ENCODE peak calls at places on chromosomes 7 and 10, in four cellular contexts. C, U, H and R are unnamed samples.

GRCh38 chr7:55100962-55101327 is 82.1 kb downstream of the EGFR start:
- DNase-seq in C (no peak), U (no peak), H (no peak), R (no peak)

GRCh38 chr7:39605087-39605486 is 18.3 kb upstream of the RALA start:
- DNase-seq in C (no peak), U (no peak), H (no peak), R (no peak)

GRCh38 chr7:124251616-124252015 is 218.7 kb upstream of the TMEM229A start:
- DNase-seq in C (no peak), U (no peak), H (no peak), R (no peak)

GRCh38 chr7:2005746-2006145 is 227.0 kb downstream of the MAD1L1 start:
- DNase-seq in C (no peak), U (no peak), H (no peak), R (peak; percentile 4)

GRCh38 chr10:36256166-36256565 is 614.1 kb upstream of the FZD8 start:
- DNase-seq in C (no peak), U (no peak), H (no peak), R (no peak)

GRCh38 chr7:106010331-106010730 is 47.3 kb downstream of the CDHR3 start:
- DNase-seq in C (no peak), U (no peak), H (no peak), R (no peak)

GRCh38 chr10:12697741-12698140 is 303.8 kb downstream of the CCDC3 start:
- DNase-seq in C (no peak), U (no peak), H (no peak), R (no peak)

GRCh38 chr7:90412458-90413184 is 9.4 kb downstream of the CLDN12 start:
- DNase-seq in C (no peak), U (peak; percentile 44), H (no peak), R (peak; percentile 54)

GRCh38 chr7:74025745-74026144 is 2.2 kb upstream of the ELN start:
- DNase-seq in C (no peak), U (no peak), H (no peak), R (no peak)

GRCh38 chr7:157056246-157056645 is 45.8 kb upstream of the MNX1 start:
- DNase-seq in C (peak; percentile 71), U (no peak), H (no peak), R (no peak)

GRCh38 chr7:132500727-132501410 is 75.4 kb downstream of the PLXNA4 start:
- DNase-seq in C (no peak), U (no peak), H (no peak), R (peak; percentile 55)

GRCh38 chr7:101031082-101031481 is 11.2 kb downstream of the MUC17 start:
- DNase-seq in C (no peak), U (no peak), H (no peak), R (peak; percentile 63)

GRCh38 chr7:55185941-55186609 is 167.3 kb downstream of the EGFR start:
- DNase-seq in C (peak; percentile 17), U (peak; percentile 78), H (no peak), R (no peak)

GRCh38 chr7:129607471-129608120 is 3.9 kb upstream of the NRF1 start:
- DNase-seq in C (peak; percentile 86), U (no peak), H (no peak), R (peak; percentile 71)

GRCh38 chr10:119783665-119784027 is 57.8 kb downstream of the INPP5F start:
- DNase-seq in C (no peak), U (no peak), H (no peak), R (no peak)

GRCh38 chr10:119780879-119781480 is 55.1 kb downstream of the INPP5F start:
- DNase-seq in C (no peak), U (no peak), H (no peak), R (no peak)

GRCh38 chr10:119781498-119781897 is 55.6 kb downstream of the INPP5F start:
- DNase-seq in C (no peak), U (no peak), H (no peak), R (no peak)

GRCh38 chr10:119782981-119783664 is 57.3 kb downstream of the INPP5F start:
- DNase-seq in C (no peak), U (no peak), H (no peak), R (no peak)

DNA sequence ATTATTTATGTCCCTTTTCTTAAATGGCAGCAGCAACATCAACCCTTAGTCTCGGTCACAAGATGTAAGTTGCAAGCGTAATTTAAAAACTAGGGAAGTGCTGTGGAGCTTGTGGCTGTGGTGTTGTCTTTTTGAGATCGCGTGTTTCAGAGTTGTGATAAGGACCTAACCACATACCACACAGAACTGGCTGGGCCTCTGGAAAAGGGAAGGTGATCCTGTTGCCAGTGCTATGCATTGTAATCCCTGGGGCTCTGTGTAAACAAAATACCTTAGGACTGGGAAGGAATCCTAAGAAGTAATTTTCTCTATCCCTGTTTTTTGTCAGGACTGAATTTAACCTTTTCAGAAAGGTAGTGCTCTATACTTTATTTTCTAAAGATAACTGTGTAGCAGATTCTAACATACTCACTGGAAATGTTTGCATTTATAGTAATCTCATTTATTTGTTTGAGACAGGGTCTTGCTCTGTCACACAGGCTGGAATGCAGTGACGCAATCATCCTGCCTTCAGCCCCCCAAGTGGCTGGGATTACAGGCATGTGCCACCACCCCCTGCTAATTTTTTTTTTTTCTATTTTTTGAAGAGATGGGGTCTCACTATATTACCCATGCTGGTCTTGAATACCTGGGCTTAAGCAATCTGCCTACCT is 60.4 kb downstream of the INPP5F start:
- DNase-seq in C (no peak), U (peak; percentile 87), H (no peak), R (peak; percentile 54)
- TF ChIP-seq NR2C2 in C (no peak), U (no peak), H (no peak), R (no peak)

GRCh38 chr10:111200505-111201186 is 123.8 kb downstream of the ADRA2A start:
- DNase-seq in C (no peak), U (no peak), H (no peak), R (no peak)

GRCh38 chr10:111207525-111207924 is 130.7 kb downstream of the ADRA2A start:
- DNase-seq in C (no peak), U (no peak), H (no peak), R (peak; percentile 42)

GRCh38 chr10:111206521-111206920 is 129.7 kb downstream of the ADRA2A start:
- DNase-seq in C (no peak), U (no peak), H (no peak), R (no peak)

GRCh38 chr10:111204880-111205279 is 128.1 kb downstream of the ADRA2A start:
- DNase-seq in C (no peak), U (no peak), H (no peak), R (no peak)

DNA sequence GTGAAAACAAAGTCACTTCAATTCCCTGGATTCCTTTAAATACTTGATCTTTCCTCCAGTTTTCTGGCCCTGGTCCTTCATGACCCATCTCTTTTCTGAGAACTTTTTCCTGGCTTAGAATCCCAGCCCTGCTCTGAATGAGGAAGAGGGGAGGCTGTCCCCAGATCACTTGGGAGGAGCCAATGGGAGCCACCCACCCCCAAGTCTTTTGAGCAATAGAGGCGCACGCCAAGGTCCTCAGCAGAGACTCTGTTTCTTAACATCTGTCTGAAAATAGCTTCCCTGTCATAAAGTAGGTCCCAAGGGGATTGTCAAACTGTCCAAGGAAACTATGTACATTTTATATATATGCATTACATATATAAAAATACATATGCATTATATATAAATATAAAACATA is 126.8 kb downstream of the ADRA2A start:
- DNase-seq in C (no peak), U (no peak), H (no peak), R (no peak)
- TF ChIP-seq CBFB in C (no peak), U (no peak), H (no peak), R (no peak)

GRCh38 chr10:27153325-27153724 is 859 bp downstream of the YME1L1 start:
- DNase-seq in C (no peak), U (no peak), H (no peak), R (no peak)

GRCh38 chr10:27152687-27153086 is 1.5 kb downstream of the YME1L1 start:
- DNase-seq in C (no peak), U (no peak), H (no peak), R (no peak)

GRCh38 chr10:27155073-27155754 is at the start of gene MASTL:
- DNase-seq in C (peak; percentile 92), U (peak; percentile 88), H (peak; percentile 69), R (peak; percentile 82)

GRCh38 chr10:27157150-27157549 is 2.0 kb downstream of the MASTL start:
- DNase-seq in C (no peak), U (peak; percentile 34), H (no peak), R (no peak)

DNA sequence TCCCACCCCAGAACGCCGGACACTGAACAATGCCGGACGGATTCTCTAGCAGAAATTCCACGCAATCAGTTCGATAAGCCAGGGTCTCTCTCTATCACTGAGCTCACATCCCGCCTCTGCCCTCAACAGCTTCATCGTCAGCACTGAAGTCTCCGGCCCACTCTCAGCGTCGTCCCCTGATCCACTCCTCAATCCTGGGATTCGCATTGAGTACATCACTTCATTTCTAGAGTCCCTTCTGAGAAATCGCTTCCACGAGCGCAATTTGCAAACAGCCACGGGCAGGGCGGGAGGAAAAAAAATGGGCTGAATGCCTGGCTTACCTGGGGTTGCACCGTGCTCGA is 357 bp downstream of the YME1L1 start:
- DNase-seq in C (no peak), U (peak; percentile 16), H (no peak), R (no peak)
- TF ChIP-seq ATF2 in C (no peak), U (no peak), H (no peak), R (no peak)

GRCh38 chr7:14821757-14822480 is 80.6 kb downstream of the DGKB start:
- DNase-seq in C (no peak), U (no peak), H (no peak), R (no peak)
- TF ChIP-seq NR2C2 in C (no peak), U (no peak), H (no peak), R (no peak)

GRCh38 chr10:105993609-105994008 is 1170.9 kb downstream of the SORCS1 start:
- DNase-seq in C (no peak), U (peak; percentile 2), H (no peak), R (no peak)
- TF ChIP-seq CBFB in C (no peak), U (no peak), H (no peak), R (no peak)